ENCODE peak calls at places on chromosome 10, in nine cellular contexts. V, M, U, J, T, K, S, N and X are unnamed samples.

GRCh38 chr10:97533888-97534287 is 35.2 kb downstream of the UBTD1 start:
- DNase-seq in V (no peak), M (no peak), U (no peak), J (no peak), T (no peak), K (no peak), S (no peak), N (no peak), X (no peak)

GRCh38 chr10:131168238-131168875 is 143.2 kb downstream of the TCERG1L start:
- DNase-seq in V (no peak), M (no peak), U (no peak), J (no peak), T (no peak), K (peak; percentile 59), S (no peak), N (no peak), X (no peak)

GRCh38 chr10:95896066-95896850 is 11.5 kb upstream of the CC2D2B start:
- DNase-seq in V (no peak), M (no peak), U (no peak), J (no peak), T (peak; percentile 20), K (no peak), S (no peak), N (no peak), X (no peak)

GRCh38 chr10:131975003-131975402 is 6.7 kb downstream of the BNIP3 start:
- DNase-seq in V (no peak), M (no peak), U (no peak), J (no peak), T (no peak), K (peak; percentile 28), S (no peak), N (no peak), X (no peak)

GRCh38 chr10:77351386-77351785 is 286.2 kb downstream of the KCNMA1 start:
- DNase-seq in V (no peak), M (peak; percentile 53), U (no peak), J (no peak), T (no peak), K (no peak), S (no peak), N (no peak), X (no peak)

GRCh38 chr10:79392506-79393176 is 45.4 kb downstream of the PPIF start:
- DNase-seq in V (no peak), M (no peak), U (no peak), J (peak; percentile 4), T (no peak), K (peak; percentile 47), S (peak; percentile 18), N (no peak), X (no peak)

GRCh38 chr10:43131906-43132305 is 6.3 kb upstream of the CSGALNACT2 start:
- DNase-seq in V (peak; percentile 1), M (no peak), U (no peak), J (no peak), T (no peak), K (no peak), S (no peak), N (no peak), X (no peak)

GRCh38 chr10:92691591-92692084 is 1.9 kb downstream of the HHEX start:
- DNase-seq in V (peak; percentile 61), M (no peak), U (peak; percentile 70), J (no peak), T (peak; percentile 64), K (peak; percentile 95), S (peak; percentile 58), N (no peak), X (peak; percentile 5)

DNA sequence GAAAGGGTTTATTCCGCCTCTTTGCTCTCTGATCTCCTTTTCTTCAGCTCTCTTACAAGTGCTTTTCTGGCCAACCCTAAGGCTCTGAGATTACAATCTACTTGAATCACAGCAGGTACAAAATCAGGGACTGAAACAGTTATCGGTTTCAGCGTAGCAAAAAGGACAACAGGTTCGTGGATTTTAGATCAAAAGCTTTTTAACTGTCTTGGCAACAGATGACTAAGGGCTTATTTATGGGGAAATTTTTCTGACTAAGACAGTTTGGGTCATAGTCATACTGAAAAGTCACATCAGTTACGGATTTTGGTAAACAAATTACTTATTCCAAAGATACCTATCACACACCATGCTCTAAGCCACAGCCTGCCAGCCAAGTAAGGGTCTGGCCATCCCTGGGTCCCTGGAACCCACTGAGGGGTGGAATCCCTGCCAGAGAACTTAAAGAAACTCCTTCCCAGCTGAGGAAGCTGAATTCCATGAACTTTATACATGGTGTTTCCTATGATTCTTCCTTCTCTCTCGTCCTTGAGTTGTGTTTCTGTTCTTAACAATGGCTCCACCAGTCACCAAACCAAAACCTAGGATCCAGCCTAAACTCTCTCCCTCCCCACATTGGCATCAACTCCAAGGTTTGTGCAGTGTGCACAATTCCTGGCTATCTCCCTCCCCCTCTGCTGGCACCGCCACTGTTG is 169.3 kb downstream of the FAM107B start:
- DNase-seq in V (no peak), M (peak; percentile 66), U (peak; percentile 69), J (no peak), T (peak; percentile 46), K (no peak), S (no peak), N (no peak), X (no peak)
- H3K27ac ChIP-seq in V (no peak overlapping the region), M (peak overlapping the region; percentile 83), U (no peak overlapping the region), J (no peak overlapping the region), T (no peak overlapping the region), K (no peak overlapping the region), S (no peak overlapping the region), N (no peak overlapping the region), X (no peak overlapping the region)

DNA sequence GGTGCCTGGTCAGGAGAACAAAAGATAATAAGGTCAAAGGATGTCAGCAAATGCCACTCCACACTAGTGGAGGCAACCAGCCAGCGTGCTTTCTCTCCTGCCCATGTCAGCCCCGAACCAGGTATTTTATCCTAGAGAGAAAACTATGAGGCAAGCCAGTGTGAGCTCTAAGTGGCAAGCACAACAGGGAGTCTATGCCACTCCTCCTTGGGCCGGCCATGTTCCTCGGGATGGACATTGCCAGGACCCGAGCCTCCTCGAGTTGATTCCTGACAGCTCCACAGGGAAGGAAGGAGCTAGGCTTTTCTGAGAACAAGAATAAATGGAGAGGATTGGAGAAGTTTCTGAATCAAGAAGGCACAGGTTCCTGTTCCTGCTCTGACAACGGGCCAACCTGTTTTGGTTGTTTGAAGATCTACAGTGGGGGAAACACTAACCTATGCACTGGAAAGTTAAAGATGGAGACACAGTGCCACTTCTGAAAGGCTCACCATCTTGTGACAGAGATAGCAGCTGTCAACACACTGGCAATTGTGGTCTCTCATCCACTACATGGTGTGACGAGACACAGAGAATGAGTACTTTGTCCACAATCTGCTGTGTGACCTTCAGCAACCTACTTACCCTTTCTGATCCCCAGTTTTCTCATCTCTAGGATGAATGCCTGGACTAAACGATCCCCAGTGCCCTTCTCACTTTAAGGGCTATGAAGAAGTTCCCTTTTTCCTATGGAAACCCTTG is 28.8 kb downstream of the ABLIM1 start:
- DNase-seq in V (no peak), M (no peak), U (no peak), J (no peak), T (no peak), K (no peak), S (no peak), N (no peak), X (no peak)
- H3K4me1 ChIP-seq in V (peaks cover 32% of the 10 kb centered on the region), M (peaks cover 16% of the 10 kb centered on the region), U (peaks cover 18% of the 10 kb centered on the region), J (peaks cover 25% of the 10 kb centered on the region), T (peaks cover under 1% of the 10 kb centered on the region), K (peaks cover 15% of the 10 kb centered on the region), S (peaks cover 48% of the 10 kb centered on the region), N (peaks cover 12% of the 10 kb centered on the region), X (no peaks in the 10 kb centered on the region)

DNA sequence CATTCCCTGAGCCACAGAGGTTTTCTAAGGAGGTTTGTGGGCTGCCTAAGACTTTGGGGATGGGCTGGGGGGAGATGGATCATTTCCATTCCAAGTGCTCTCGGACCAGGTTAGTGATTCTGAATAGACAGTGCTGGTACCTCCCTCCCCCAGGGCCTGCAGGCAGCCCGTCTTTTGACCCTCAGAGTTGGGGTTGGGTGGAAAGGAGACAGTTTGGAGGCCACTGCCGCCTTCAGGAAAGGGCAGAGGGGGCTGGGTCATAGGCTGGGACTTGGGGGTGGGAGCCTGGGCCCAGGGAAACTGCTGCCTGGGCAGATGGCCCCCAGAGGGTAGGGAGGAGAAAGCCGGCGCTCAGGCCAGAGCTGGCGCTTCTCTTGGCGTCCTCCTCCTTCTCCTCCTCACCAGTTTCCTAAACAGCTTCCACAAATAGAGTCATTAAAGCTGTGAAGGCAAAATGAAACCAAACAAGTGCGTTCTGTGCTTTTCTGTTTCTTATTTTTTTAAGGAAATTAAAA is 4.4 kb downstream of the UNC5B start:
- DNase-seq in V (no peak), M (no peak), U (no peak), J (no peak), T (peak; percentile 53), K (peak; percentile 54), S (no peak), N (no peak), X (no peak)
- H3K4me3 ChIP-seq in V (no peak overlapping the region), M (peak overlapping the region; percentile 60), U (peak overlapping the region; percentile 45), J (peak overlapping the region; percentile 27), T (no peak overlapping the region), K (peak overlapping the region; percentile 46), S (peak overlapping the region; percentile 44), N (no peak overlapping the region), X (peak overlapping the region; percentile 58)

GRCh38 chr10:113168560-113168959 is 218.5 kb downstream of the TCF7L2 start:
- DNase-seq in V (no peak), M (no peak), U (no peak), J (no peak), T (no peak), K (no peak), S (no peak), N (no peak), X (no peak)

GRCh38 chr10:113169111-113169510 is 219.1 kb downstream of the TCF7L2 start:
- DNase-seq in V (no peak), M (no peak), U (peak; percentile 62), J (no peak), T (no peak), K (no peak), S (no peak), N (no peak), X (no peak)

GRCh38 chr10:113162960-113163359 is 212.9 kb downstream of the TCF7L2 start:
- DNase-seq in V (no peak), M (no peak), U (no peak), J (no peak), T (no peak), K (no peak), S (no peak), N (no peak), X (no peak)

GRCh38 chr10:113167702-113168101 is 217.7 kb downstream of the TCF7L2 start:
- DNase-seq in V (no peak), M (no peak), U (no peak), J (no peak), T (no peak), K (no peak), S (no peak), N (no peak), X (no peak)

DNA sequence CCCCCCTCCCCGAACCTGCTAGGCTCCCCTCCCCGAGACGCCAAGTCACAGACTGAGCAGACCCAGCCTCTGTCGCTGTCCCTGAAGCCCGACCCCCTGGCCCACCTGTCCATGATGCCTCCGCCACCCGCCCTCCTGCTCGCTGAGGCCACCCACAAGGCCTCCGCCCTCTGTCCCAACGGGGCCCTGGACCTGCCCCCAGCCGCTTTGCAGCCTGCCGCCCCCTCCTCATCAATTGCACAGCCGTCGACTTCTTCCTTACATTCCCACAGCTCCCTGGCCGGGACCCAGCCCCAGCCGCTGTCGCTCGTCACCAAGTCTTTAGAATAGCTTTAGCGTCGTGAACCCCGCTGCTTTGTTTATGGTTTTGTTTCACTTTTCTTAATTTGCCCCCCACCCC is 215.6 kb downstream of the TCF7L2 start:
- DNase-seq in V (no peak), M (no peak), U (peak; percentile 54), J (no peak), T (no peak), K (no peak), S (no peak), N (no peak), X (no peak)
- H3K27ac ChIP-seq in V (no peak overlapping the region), M (no peak overlapping the region), U (no peak overlapping the region), J (no peak overlapping the region), T (no peak overlapping the region), K (no peak overlapping the region), S (no peak overlapping the region), N (no peak overlapping the region), X (no peak overlapping the region)

GRCh38 chr10:114824396-114824795 is 2.8 kb downstream of the FHIP2A start:
- DNase-seq in V (no peak), M (peak; percentile 65), U (no peak), J (no peak), T (no peak), K (no peak), S (no peak), N (no peak), X (no peak)
- H3K4me1 ChIP-seq in V (peaks cover 15% of the 10 kb centered on the region), M (peaks cover 12% of the 10 kb centered on the region), U (peaks cover 4% of the 10 kb centered on the region), J (peaks cover 36% of the 10 kb centered on the region), T (no peaks in the 10 kb centered on the region), K (peaks cover 34% of the 10 kb centered on the region), S (peaks cover 49% of the 10 kb centered on the region), N (no peaks in the 10 kb centered on the region), X (no peaks in the 10 kb centered on the region)